ENCODE peak calls at places on chromosomes 3 and 15, in ten cellular contexts. B is activated CD4-positive, alpha-beta T cell treated with anti-CD3 and anti-CD28 coated beads, Interleukin-2, amount 50 U/mL, for 4 hours; L is NCI-H774; Q is T-helper 1 cell; O is endodermal cell; I is stomach; W is stimulated activated naive B cell treated with anti-CD40 and anti-IgM and Interleukin-4, amounts not matched to agents 10 μg/mL and 1 μg/mL and 100 μg/mL, for 72 hours; H is fibroblast of the aortic adventitia; K is GM03348; T is brain microvascular endothelial cell. S is an unnamed sample.

GRCh38 chr3:131231710-131232348 is 149.7 kb upstream of the NUDT16 start:
- DNase-seq in B (no peak), L (no peak), Q (no peak), O (no peak), I (no peak), W (no peak), H (no peak), K (no peak), T (no peak), S (no peak)

GRCh38 chr3:35549690-35550089 is 89.6 kb upstream of the ARPP21 start:
- DNase-seq in B (no peak), L (no peak), Q (no peak), O (no peak), I (no peak), W (no peak), H (no peak), K (no peak), T (no peak), S (no peak)

GRCh38 chr3:46695177-46695961 is 1.9 kb upstream of the ALS2CL start:
- DNase-seq in B (peak), L (no peak), Q (no peak), O (peak), I (peak), W (no peak), H (peak), K (no peak), T (no peak), S (no peak)

GRCh38 chr3:171977860-171978259 is 61.5 kb upstream of the FNDC3B start:
- DNase-seq in B (no peak), L (no peak), Q (no peak), O (no peak), I (no peak), W (no peak), H (no peak), K (no peak), T (no peak), S (no peak)

GRCh38 chr3:36477655-36478054 is 97.4 kb downstream of the STAC start:
- DNase-seq in B (no peak), L (no peak), Q (no peak), O (no peak), I (no peak), W (no peak), H (peak), K (peak), T (no peak), S (no peak)

GRCh38 chr15:30919877-30920550 is 16.3 kb downstream of the FAN1 start:
- DNase-seq in B (no peak), L (no peak), Q (no peak), O (no peak), I (no peak), W (no peak), H (no peak), K (no peak), T (no peak), S (no peak)

GRCh38 chr3:46208167-46208704 is at the start of gene CCR1:
- DNase-seq in B (no peak), L (no peak), Q (no peak), O (peak), I (no peak), W (peak), H (peak), K (no peak), T (peak), S (peak)

GRCh38 chr3:187019542-187020072 is 89.3 kb downstream of the ST6GAL1 start:
- DNase-seq in B (no peak), L (no peak), Q (no peak), O (peak), I (no peak), W (no peak), H (no peak), K (no peak), T (no peak), S (no peak)

GRCh38 chr3:102000620-102001209 is 151.4 kb downstream of the NFKBIZ start:
- DNase-seq in B (no peak), L (no peak), Q (no peak), O (no peak), I (no peak), W (no peak), H (no peak), K (no peak), T (no peak), S (no peak)

GRCh38 chr3:196336319-196337145 is 1.7 kb downstream of the TM4SF19 start:
- DNase-seq in B (no peak), L (no peak), Q (no peak), O (peak), I (no peak), W (no peak), H (no peak), K (no peak), T (no peak), S (no peak)

GRCh38 chr15:100614336-100614735 is 11.9 kb downstream of the ASB7 start:
- DNase-seq in B (no peak), L (no peak), Q (no peak), O (no peak), I (no peak), W (no peak), H (no peak), K (no peak), T (no peak), S (no peak)

GRCh38 chr3:45524605-45525004 is 69.9 kb upstream of the LIMD1 start:
- DNase-seq in B (no peak), L (no peak), Q (no peak), O (no peak), I (no peak), W (no peak), H (no peak), K (no peak), T (no peak), S (no peak)

GRCh38 chr15:63473999-63474809 is 30.2 kb upstream of the USP3 start:
- DNase-seq in B (peak), L (peak), Q (no peak), O (peak), I (peak), W (peak), H (peak), K (no peak), T (peak), S (peak)

GRCh38 chr3:41933154-41933676 is 28.7 kb downstream of the ULK4 start:
- DNase-seq in B (no peak), L (no peak), Q (no peak), O (no peak), I (no peak), W (no peak), H (peak), K (peak), T (peak), S (no peak)

GRCh38 chr15:64893481-64894394 is 18.0 kb upstream of the ANKDD1A start:
- DNase-seq in B (peak), L (no peak), Q (peak), O (peak), I (peak), W (peak), H (peak), K (peak), T (peak), S (peak)

GRCh38 chr3:11159421-11159904 is 5.2 kb downstream of the HRH1 start:
- DNase-seq in B (no peak), L (no peak), Q (no peak), O (no peak), I (no peak), W (no peak), H (peak), K (peak), T (peak), S (no peak)

GRCh38 chr3:180420016-180420415 is 181.9 kb upstream of the TTC14 start:
- DNase-seq in B (no peak), L (no peak), Q (no peak), O (no peak), I (no peak), W (no peak), H (no peak), K (no peak), T (no peak), S (no peak)

GRCh38 chr3:73049319-73049718 is 12.1 kb upstream of the EBLN2 start:
- DNase-seq in B (no peak), L (no peak), Q (no peak), O (no peak), I (no peak), W (no peak), H (no peak), K (no peak), T (no peak), S (no peak)

GRCh38 chr15:53453253-53454105 is 306.0 kb downstream of the WDR72 start:
- DNase-seq in B (no peak), L (peak), Q (no peak), O (no peak), I (peak), W (no peak), H (no peak), K (no peak), T (no peak), S (no peak)

GRCh38 chr3:105827959-105828358 is 40.9 kb downstream of the CBLB start:
- DNase-seq in B (no peak), L (no peak), Q (no peak), O (peak), I (no peak), W (no peak), H (peak), K (peak), T (peak), S (no peak)

GRCh38 chr3:95705786-95706418 is 1108.5 kb upstream of the EPHA6 start:
- DNase-seq in B (no peak), L (no peak), Q (no peak), O (no peak), I (no peak), W (peak), H (no peak), K (no peak), T (no peak), S (peak)

GRCh38 chr15:48470096-48470495 is 138.9 kb downstream of the DUT start:
- DNase-seq in B (no peak), L (no peak), Q (no peak), O (no peak), I (no peak), W (no peak), H (no peak), K (no peak), T (no peak), S (no peak)

GRCh38 chr3:149450281-149450680 is 24.2 kb upstream of the TM4SF4 start:
- DNase-seq in B (no peak), L (no peak), Q (no peak), O (no peak), I (no peak), W (no peak), H (peak), K (peak), T (no peak), S (no peak)

GRCh38 chr3:21919383-21919782 is 168.4 kb upstream of the ZNF385D start:
- DNase-seq in B (no peak), L (no peak), Q (no peak), O (no peak), I (no peak), W (no peak), H (no peak), K (no peak), T (no peak), S (no peak)

GRCh38 chr3:111989061-111989678 is 9.6 kb upstream of the TAGLN3 start:
- DNase-seq in B (no peak), L (peak), Q (no peak), O (no peak), I (no peak), W (no peak), H (peak), K (peak), T (peak), S (no peak)

GRCh38 chr3:187166750-187167149 is 27.5 kb upstream of the RPL39L start:
- DNase-seq in B (no peak), L (no peak), Q (no peak), O (no peak), I (no peak), W (no peak), H (no peak), K (no peak), T (no peak), S (no peak)

GRCh38 chr3:47266709-47267489 is 15.7 kb downstream of the KIF9 start:
- DNase-seq in B (peak), L (no peak), Q (no peak), O (no peak), I (peak), W (peak), H (peak), K (peak), T (peak), S (peak)